ENCODE peak calls at places on chromosomes 1 and 21, in ten cellular contexts. R is transverse colon, P is adrenal gland, C is heart left ventricle, L is prostate gland, J is HCT116, V is spleen, G is A549, K is uterus, W is sigmoid colon. H is an unnamed sample.
A peak's percentile ranks its signal among the peaks of the same experiment; 100 is the strongest.

GRCh38 chr1:34786521-34787325 is 5.7 kb downstream of the GJB3 start:
- DNase-seq in R (peak; percentile 86), P (peak; percentile 67), C (peak; percentile 73), L (peak; percentile 84), J (no peak), V (no peak), G (peak; percentile 58), K (peak; percentile 33), W (peak; percentile 68), H (no peak)

GRCh38 chr1:24920155-24920925 is 9.7 kb downstream of the RUNX3 start:
- DNase-seq in R (no peak), P (no peak), C (no peak), L (no peak), J (no peak), V (no peak), G (no peak), K (peak; percentile 54), W (peak; percentile 84), H (no peak)

GRCh38 chr1:67700692-67701410 is 15.8 kb downstream of the GADD45A start:
- DNase-seq in R (no peak), P (peak; percentile 59), C (no peak), L (no peak), J (peak; percentile 93), V (no peak), G (peak; percentile 79), K (no peak), W (no peak), H (no peak)

GRCh38 chr1:24643362-24644346 is 552 bp downstream of the SRRM1 start:
- DNase-seq in R (peak; percentile 44), P (peak; percentile 53), C (no peak), L (peak; percentile 10), J (no peak), V (peak; percentile 94), G (peak; percentile 12), K (no peak), W (no peak), H (no peak)

GRCh38 chr1:152166966-152167365 is 7.9 kb upstream of the RPTN start:
- DNase-seq in R (no peak), P (no peak), C (no peak), L (no peak), J (no peak), V (no peak), G (no peak), K (no peak), W (no peak), H (no peak)

GRCh38 chr1:206030714-206031113 is 7.0 kb upstream of the CTSE start:
- DNase-seq in R (peak; percentile 76), P (peak; percentile 66), C (peak; percentile 47), L (peak; percentile 81), J (peak; percentile 74), V (peak; percentile 86), G (peak; percentile 83), K (peak; percentile 50), W (peak; percentile 73), H (peak; percentile 23)

GRCh38 chr1:212977781-212978645 is 27.7 kb downstream of the VASH2 start:
- DNase-seq in R (no peak), P (no peak), C (no peak), L (no peak), J (no peak), V (no peak), G (no peak), K (no peak), W (no peak), H (no peak)

GRCh38 chr1:93081716-93082115 is 2.6 kb downstream of the MTF2 start:
- DNase-seq in R (no peak), P (no peak), C (no peak), L (no peak), J (no peak), V (no peak), G (no peak), K (no peak), W (no peak), H (no peak)

GRCh38 chr1:201792534-201793305 is 36.2 kb upstream of the IPO9 start:
- DNase-seq in R (peak; percentile 78), P (peak; percentile 75), C (peak; percentile 64), L (peak; percentile 71), J (peak; percentile 70), V (no peak), G (peak; percentile 86), K (peak; percentile 79), W (peak; percentile 90), H (peak; percentile 52)

DNA sequence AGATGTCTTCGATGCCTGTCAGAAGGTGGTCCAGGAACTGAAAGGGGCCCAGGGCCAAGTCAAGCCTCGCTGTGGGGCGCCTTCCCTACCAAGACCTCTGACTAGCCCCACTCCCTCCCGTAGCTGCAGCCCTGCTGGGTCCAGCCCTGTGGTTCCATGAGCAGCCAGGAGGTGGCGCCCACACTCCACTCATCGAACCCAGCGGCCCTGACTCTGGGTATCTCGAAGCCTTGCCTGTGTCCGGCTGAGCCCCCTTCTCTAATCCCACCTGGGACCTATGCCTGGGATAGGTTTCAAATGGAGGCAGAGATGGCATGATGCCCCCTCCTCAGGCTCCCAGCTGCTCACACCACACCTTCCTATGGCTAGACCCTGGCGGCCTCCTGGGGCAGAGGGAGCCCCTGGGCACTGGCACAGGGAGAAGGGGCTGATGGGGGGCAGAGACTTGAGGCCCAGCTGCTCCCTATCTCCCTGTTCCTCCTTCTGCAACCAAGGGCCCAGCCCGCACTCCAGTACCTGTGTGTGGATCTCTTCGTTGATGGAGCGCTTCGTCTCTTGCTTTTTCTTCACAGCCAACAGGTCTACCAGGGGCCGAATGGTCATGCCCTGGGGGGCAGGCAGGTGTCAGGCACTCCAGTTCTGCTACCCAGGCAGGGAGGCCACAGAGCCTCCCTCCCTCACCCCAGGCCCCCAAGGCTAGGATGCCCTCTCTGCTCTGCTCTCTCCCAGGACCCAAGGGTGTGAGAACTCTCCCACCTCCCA is 52.0 kb downstream of the SLC9A1 start:
- DNase-seq in R (peak; percentile 82), P (peak; percentile 65), C (peak; percentile 81), L (peak; percentile 66), J (no peak), V (peak; percentile 94), G (peak; percentile 47), K (peak; percentile 86), W (peak; percentile 90), H (peak; percentile 65)
- TF ChIP-seq POLR2A in R (no peak), P (no peak), C (no peak), L (no peak), J (no peak), V (no peak), G (no peak), K (no peak), W (no peak), H (no peak)

DNA sequence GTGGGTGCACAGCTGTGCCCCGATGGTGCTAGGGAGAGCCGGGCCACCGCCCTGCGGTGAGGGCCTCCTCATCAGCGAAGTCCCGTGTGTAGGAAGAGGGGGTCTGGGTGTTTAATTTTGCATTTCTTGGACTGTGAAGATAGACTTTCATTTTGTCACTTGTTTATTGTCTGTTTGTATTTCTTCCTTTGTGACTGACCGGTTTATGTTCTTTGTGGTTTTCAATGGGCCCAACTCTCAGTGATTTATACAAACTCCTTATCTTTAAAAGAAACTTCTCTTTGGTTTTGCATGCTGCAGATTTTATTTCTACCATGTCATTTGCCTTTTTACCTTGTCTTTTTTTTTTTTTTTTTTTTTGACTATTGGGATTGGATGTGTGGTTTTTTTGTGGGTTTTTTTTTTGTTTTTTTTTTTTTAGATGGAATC is 65.1 kb downstream of the COL18A1 start:
- DNase-seq in R (no peak), P (no peak), C (no peak), L (no peak), J (no peak), V (peak; percentile 71), G (no peak), K (no peak), W (no peak), H (no peak)
- H3K4me1 ChIP-seq in R (peaks cover 14% of the 10 kb centered on the region), P (peaks cover 30% of the 10 kb centered on the region), C (peaks cover 34% of the 10 kb centered on the region), L (no peaks in the 10 kb centered on the region), J (peaks cover 13% of the 10 kb centered on the region), V (peaks cover 7% of the 10 kb centered on the region), G (peaks cover 55% of the 10 kb centered on the region), K (no peaks in the 10 kb centered on the region), W (peaks cover 34% of the 10 kb centered on the region), H (no peaks in the 10 kb centered on the region)

GRCh38 chr1:155979525-155980343 is 1.4 kb upstream of the ARHGEF2 start:
- DNase-seq in R (peak; percentile 50), P (no peak), C (peak; percentile 83), L (no peak), J (no peak), V (peak; percentile 82), G (no peak), K (peak; percentile 56), W (no peak), H (peak; percentile 56)
- TF ChIP-seq POLR2A in R (no peak), P (no peak), C (peak; percentile 79), L (no peak), J (no peak), V (no peak), G (no peak), K (no peak), W (no peak), H (peak; percentile 74)

GRCh38 chr21:25564349-25564948 is 42.8 kb downstream of the MRPL39 start:
- DNase-seq in R (no peak), P (no peak), C (no peak), L (no peak), J (no peak), V (no peak), G (no peak), K (no peak), W (no peak), H (no peak)

GRCh38 chr21:25563399-25564116 is 43.7 kb downstream of the MRPL39 start:
- DNase-seq in R (peak; percentile 30), P (no peak), C (no peak), L (no peak), J (no peak), V (no peak), G (no peak), K (no peak), W (no peak), H (no peak)

GRCh38 chr21:25562660-25563059 is 44.6 kb downstream of the MRPL39 start:
- DNase-seq in R (no peak), P (no peak), C (no peak), L (no peak), J (no peak), V (no peak), G (no peak), K (no peak), W (no peak), H (no peak)

GRCh38 chr21:25560151-25560783 is 47.0 kb downstream of the MRPL39 start:
- DNase-seq in R (no peak), P (no peak), C (no peak), L (no peak), J (no peak), V (no peak), G (no peak), K (no peak), W (no peak), H (no peak)

DNA sequence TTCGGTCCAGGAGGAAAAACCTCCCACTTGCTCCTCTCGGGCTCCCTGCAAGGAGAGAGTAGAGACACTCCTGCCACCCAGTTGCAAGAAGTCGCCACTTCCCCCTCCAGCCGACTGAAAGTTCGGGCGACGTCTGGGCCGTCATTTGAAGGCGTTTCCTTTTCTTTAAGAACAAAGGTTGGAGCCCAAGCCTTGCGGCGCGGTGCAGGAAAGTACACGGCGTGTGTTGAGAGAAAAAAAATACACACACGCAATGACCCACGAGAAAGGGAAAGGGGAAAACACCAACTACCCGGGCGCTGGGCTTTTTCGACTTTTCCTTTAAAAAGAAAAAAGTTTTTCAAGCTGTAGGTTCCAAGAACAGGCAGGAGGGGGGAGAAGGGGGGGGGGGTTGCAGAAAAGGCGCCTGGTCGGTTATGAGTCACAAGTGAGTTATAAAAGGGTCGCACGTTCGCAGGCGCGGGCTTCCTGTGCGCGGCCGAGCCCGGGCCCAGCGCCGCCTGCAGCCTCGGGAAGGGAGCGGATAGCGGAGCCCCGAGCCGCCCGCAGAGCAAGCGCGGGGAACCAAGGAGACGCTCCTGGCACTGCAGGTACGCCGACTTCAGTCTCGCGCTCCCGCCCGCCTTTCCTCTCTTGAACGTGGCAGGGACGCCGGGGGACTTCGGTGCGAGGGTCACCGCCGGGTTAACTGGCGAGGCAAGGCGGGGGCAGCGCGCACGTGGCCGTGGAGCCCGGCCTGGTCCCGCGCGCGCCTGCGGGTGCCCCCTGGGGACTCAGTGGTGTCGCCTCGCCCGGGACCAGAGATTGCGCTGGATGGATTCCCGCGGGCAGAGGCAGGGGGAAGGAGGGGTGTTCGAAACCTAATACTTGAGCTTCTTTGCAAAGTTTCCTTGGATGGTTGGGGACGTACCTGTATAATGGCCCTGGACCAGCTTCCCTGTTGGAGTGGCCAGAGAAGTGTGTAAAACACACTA is 45.3 kb downstream of the MRPL39 start:
- DNase-seq in R (peak; percentile 68), P (peak; percentile 44), C (peak; percentile 55), L (no peak), J (no peak), V (peak; percentile 90), G (peak; percentile 2), K (peak; percentile 54), W (peak; percentile 73), H (no peak)
- H3K4me1 ChIP-seq in R (peaks cover 6% of the 10 kb centered on the region), P (no peaks in the 10 kb centered on the region), C (peaks cover 8% of the 10 kb centered on the region), L (no peaks in the 10 kb centered on the region), J (no peaks in the 10 kb centered on the region), V (peaks cover 41% of the 10 kb centered on the region), G (no peaks in the 10 kb centered on the region), K (no peaks in the 10 kb centered on the region), W (peaks cover 5% of the 10 kb centered on the region), H (peaks cover 3% of the 10 kb centered on the region)

H was measured in gastrocnemius medialis.